ENCODE peak calls at places on chromosomes 3 and 15, in five cellular contexts. Q is T-helper 9 cell, D is fibroblast of the conjunctiva, S is GM03348, L is NCI-H1436. X is an unnamed sample.

GRCh38 chr3:141476033-141476432 is 10.8 kb upstream of the RASA2 start:
- DNase-seq in Q (no peak), D (no peak), S (no peak), L (no peak), X (no peak)

GRCh38 chr3:62604301-62604700 is 231.0 kb upstream of the FEZF2 start:
- DNase-seq in Q (no peak), D (peak), S (peak), L (no peak), X (no peak)

GRCh38 chr3:127720161-127720823 is 47.5 kb downstream of the ABTB1 start:
- DNase-seq in Q (no peak), D (no peak), S (no peak), L (no peak), X (no peak)

GRCh38 chr15:34642252-34642651 is 58.8 kb upstream of the GOLGA8B start:
- DNase-seq in Q (no peak), D (no peak), S (no peak), L (no peak), X (peak)

GRCh38 chr3:4343258-4343657 is 40.1 kb downstream of the SETMAR start:
- DNase-seq in Q (no peak), D (no peak), S (peak), L (no peak), X (peak)

GRCh38 chr3:142849148-142849547 is 39.7 kb downstream of the PCOLCE2 start:
- DNase-seq in Q (no peak), D (no peak), S (no peak), L (no peak), X (no peak)

GRCh38 chr3:64399205-64399800 is 174.0 kb upstream of the PRICKLE2 start:
- DNase-seq in Q (no peak), D (peak), S (peak), L (no peak), X (peak)

GRCh38 chr15:31376511-31376910 is 49.9 kb downstream of the KLF13 start:
- DNase-seq in Q (no peak), D (no peak), S (no peak), L (no peak), X (no peak)

GRCh38 chr3:47473391-47473790 is 2.4 kb downstream of the SCAP start:
- DNase-seq in Q (no peak), D (no peak), S (no peak), L (no peak), X (peak)

GRCh38 chr15:65411470-65412071 is 11.2 kb downstream of the IGDCC4 start:
- DNase-seq in Q (no peak), D (no peak), S (no peak), L (no peak), X (no peak)

GRCh38 chr3:21722768-21723167 is 28.2 kb downstream of the ZNF385D start:
- DNase-seq in Q (no peak), D (no peak), S (no peak), L (no peak), X (no peak)

GRCh38 chr3:133930341-133930933 is 34.8 kb upstream of the RAB6B start:
- DNase-seq in Q (no peak), D (peak), S (peak), L (peak), X (peak)

GRCh38 chr15:100687532-100688215 is 85.3 kb downstream of the ASB7 start:
- DNase-seq in Q (no peak), D (peak), S (peak), L (no peak), X (no peak)

GRCh38 chr3:133561682-133562081 is 11.8 kb upstream of the CDV3 start:
- DNase-seq in Q (no peak), D (no peak), S (no peak), L (no peak), X (no peak)

GRCh38 chr3:124272611-124273151 is 280.8 kb upstream of the ROPN1 start:
- DNase-seq in Q (no peak), D (no peak), S (no peak), L (no peak), X (no peak)

GRCh38 chr3:13280122-13280790 is 139.9 kb downstream of the NUP210 start:
- DNase-seq in Q (no peak), D (no peak), S (no peak), L (no peak), X (no peak)

GRCh38 chr3:142118911-142119310 is 30.4 kb downstream of the TFDP2 start:
- DNase-seq in Q (no peak), D (no peak), S (no peak), L (no peak), X (no peak)

GRCh38 chr3:52405601-52406115 is 39.2 kb downstream of the SEMA3G start:
- DNase-seq in Q (no peak), D (no peak), S (no peak), L (no peak), X (no peak)

GRCh38 chr3:77362936-77363335 is 323.0 kb downstream of the ROBO2 start:
- DNase-seq in Q (no peak), D (no peak), S (no peak), L (no peak), X (no peak)

GRCh38 chr3:112745567-112746248 is 101.0 kb downstream of the CD200R1L start:
- DNase-seq in Q (no peak), D (no peak), S (no peak), L (no peak), X (no peak)

GRCh38 chr3:126485956-126486884 is 10.5 kb upstream of the ZXDC start:
- DNase-seq in Q (no peak), D (no peak), S (no peak), L (no peak), X (peak)

X was measured in NCI-H69.